ENCODE peak calls at places on chromosomes 11 and 22, in five cellular contexts. One of them, this sample, is unnamed.

GRCh38 chr11:43802509-43802908 is 78.1 kb upstream of the ALKBH3 start:
- DNase-seq in right lobe of liver: no peak
- DNase-seq in GM23338: peak; percentile 17
- DNase-seq in lower lobe of right lung: no peak
- DNase-seq in CD8-positive, alpha-beta memory T cell: no peak
- DNase-seq in this sample: no peak

GRCh38 chr11:26326793-26327400 is 5.0 kb upstream of the ANO3 start:
- DNase-seq in right lobe of liver: no peak
- DNase-seq in GM23338: no peak
- DNase-seq in lower lobe of right lung: no peak
- DNase-seq in CD8-positive, alpha-beta memory T cell: no peak
- DNase-seq in this sample: no peak

GRCh38 chr11:72781313-72782080 is 12.3 kb downstream of the STARD10 start:
- DNase-seq in right lobe of liver: no peak
- DNase-seq in GM23338: peak; percentile 66
- DNase-seq in lower lobe of right lung: peak; percentile 64
- DNase-seq in CD8-positive, alpha-beta memory T cell: peak; percentile 65
- DNase-seq in this sample: peak; percentile 95

GRCh38 chr11:126510621-126511370 is 155.3 kb downstream of the ST3GAL4 start:
- DNase-seq in right lobe of liver: no peak
- DNase-seq in GM23338: no peak
- DNase-seq in lower lobe of right lung: no peak
- DNase-seq in CD8-positive, alpha-beta memory T cell: no peak
- DNase-seq in this sample: peak; percentile 75

GRCh38 chr11:96474263-96474662 is 84.5 kb downstream of the JRKL start:
- DNase-seq in right lobe of liver: no peak
- DNase-seq in GM23338: no peak
- DNase-seq in lower lobe of right lung: no peak
- DNase-seq in CD8-positive, alpha-beta memory T cell: no peak
- DNase-seq in this sample: peak; percentile 55

GRCh38 chr11:78202733-78203167 is 14.0 kb downstream of the USP35 start:
- DNase-seq in right lobe of liver: no peak
- DNase-seq in GM23338: no peak
- DNase-seq in lower lobe of right lung: peak; percentile 10
- DNase-seq in CD8-positive, alpha-beta memory T cell: peak; percentile 37
- DNase-seq in this sample: peak; percentile 68

GRCh38 chr11:12901272-12901671 is 107.8 kb upstream of the RASSF10 start:
- DNase-seq in right lobe of liver: no peak
- DNase-seq in GM23338: no peak
- DNase-seq in lower lobe of right lung: no peak
- DNase-seq in CD8-positive, alpha-beta memory T cell: no peak
- DNase-seq in this sample: no peak

GRCh38 chr11:78037056-78037455 is 14.0 kb upstream of the KCTD14 start:
- DNase-seq in right lobe of liver: peak; percentile 93
- DNase-seq in GM23338: no peak
- DNase-seq in lower lobe of right lung: peak; percentile 76
- DNase-seq in CD8-positive, alpha-beta memory T cell: no peak
- DNase-seq in this sample: no peak

GRCh38 chr22:32044913-32045312 is 1.9 kb downstream of the SLC5A1 start:
- DNase-seq in right lobe of liver: no peak
- DNase-seq in GM23338: no peak
- DNase-seq in lower lobe of right lung: no peak
- DNase-seq in CD8-positive, alpha-beta memory T cell: no peak
- DNase-seq in this sample: no peak

GRCh38 chr22:46069518-46070214 is 80.7 kb upstream of the PPARA start:
- DNase-seq in right lobe of liver: peak; percentile 91
- DNase-seq in GM23338: no peak
- DNase-seq in lower lobe of right lung: peak; percentile 89
- DNase-seq in CD8-positive, alpha-beta memory T cell: no peak
- DNase-seq in this sample: peak; percentile 93

GRCh38 chr11:112453601-112454577 is 193.2 kb upstream of the PLET1 start:
- DNase-seq in right lobe of liver: peak; percentile 58
- DNase-seq in GM23338: peak; percentile 78
- DNase-seq in lower lobe of right lung: peak; percentile 55
- DNase-seq in CD8-positive, alpha-beta memory T cell: peak; percentile 5
- DNase-seq in this sample: peak; percentile 43

GRCh38 chr11:33804471-33804870 is 30.2 kb upstream of the FBXO3 start:
- DNase-seq in right lobe of liver: no peak
- DNase-seq in GM23338: no peak
- DNase-seq in lower lobe of right lung: no peak
- DNase-seq in CD8-positive, alpha-beta memory T cell: no peak
- DNase-seq in this sample: no peak

GRCh38 chr11:11456896-11457295 is 103.8 kb upstream of the CSNK2A3 start:
- DNase-seq in right lobe of liver: no peak
- DNase-seq in GM23338: no peak
- DNase-seq in lower lobe of right lung: no peak
- DNase-seq in CD8-positive, alpha-beta memory T cell: no peak
- DNase-seq in this sample: no peak

GRCh38 chr22:43158778-43159483 is 7.6 kb downstream of the TSPO start:
- DNase-seq in right lobe of liver: no peak
- DNase-seq in GM23338: no peak
- DNase-seq in lower lobe of right lung: no peak
- DNase-seq in CD8-positive, alpha-beta memory T cell: no peak
- DNase-seq in this sample: peak; percentile 79

GRCh38 chr22:23845661-23846469 is 7.1 kb upstream of the DERL3 start:
- DNase-seq in right lobe of liver: no peak
- DNase-seq in GM23338: no peak
- DNase-seq in lower lobe of right lung: no peak
- DNase-seq in CD8-positive, alpha-beta memory T cell: no peak
- DNase-seq in this sample: peak; percentile 86

GRCh38 chr11:74819400-74819799 is 70.8 kb downstream of the RNF169 start:
- DNase-seq in right lobe of liver: no peak
- DNase-seq in GM23338: no peak
- DNase-seq in lower lobe of right lung: no peak
- DNase-seq in CD8-positive, alpha-beta memory T cell: no peak
- DNase-seq in this sample: no peak

GRCh38 chr11:125494987-125495725 is 909 bp downstream of the FEZ1 start:
- DNase-seq in right lobe of liver: no peak
- DNase-seq in GM23338: peak; percentile 77
- DNase-seq in lower lobe of right lung: no peak
- DNase-seq in CD8-positive, alpha-beta memory T cell: no peak
- DNase-seq in this sample: peak; percentile 93

GRCh38 chr11:100203789-100204188 is 483.3 kb upstream of the ARHGAP42 start:
- DNase-seq in right lobe of liver: no peak
- DNase-seq in GM23338: peak; percentile 11
- DNase-seq in lower lobe of right lung: no peak
- DNase-seq in CD8-positive, alpha-beta memory T cell: no peak
- DNase-seq in this sample: no peak

GRCh38 chr11:35458846-35459245 is 39.5 kb upstream of the SLC1A2 start:
- DNase-seq in right lobe of liver: no peak
- DNase-seq in GM23338: no peak
- DNase-seq in lower lobe of right lung: no peak
- DNase-seq in CD8-positive, alpha-beta memory T cell: no peak
- DNase-seq in this sample: no peak

GRCh38 chr11:26193714-26194373 is 138.1 kb upstream of the ANO3 start:
- DNase-seq in right lobe of liver: no peak
- DNase-seq in GM23338: peak; percentile 8
- DNase-seq in lower lobe of right lung: no peak
- DNase-seq in CD8-positive, alpha-beta memory T cell: no peak
- DNase-seq in this sample: no peak

GRCh38 chr11:32312206-32312817 is 123.0 kb downstream of the WT1 start:
- DNase-seq in right lobe of liver: no peak
- DNase-seq in GM23338: no peak
- DNase-seq in lower lobe of right lung: no peak
- DNase-seq in CD8-positive, alpha-beta memory T cell: no peak
- DNase-seq in this sample: no peak

GRCh38 chr11:72069787-72070251 is 10.5 kb downstream of the NUMA1 start:
- DNase-seq in right lobe of liver: peak; percentile 84
- DNase-seq in GM23338: peak; percentile 15
- DNase-seq in lower lobe of right lung: peak; percentile 89
- DNase-seq in CD8-positive, alpha-beta memory T cell: no peak
- DNase-seq in this sample: peak; percentile 73

GRCh38 chr11:6443269-6444003 is 2.6 kb upstream of the HPX start:
- DNase-seq in right lobe of liver: peak; percentile 72
- DNase-seq in GM23338: peak; percentile 87
- DNase-seq in lower lobe of right lung: peak; percentile 62
- DNase-seq in CD8-positive, alpha-beta memory T cell: peak; percentile 37
- DNase-seq in this sample: no peak

GRCh38 chr11:78432058-78432515 is 14.5 kb upstream of the GAB2 start:
- DNase-seq in right lobe of liver: no peak
- DNase-seq in GM23338: peak; percentile 60
- DNase-seq in lower lobe of right lung: no peak
- DNase-seq in CD8-positive, alpha-beta memory T cell: no peak
- DNase-seq in this sample: no peak

GRCh38 chr22:49548356-49549202 is 279.1 kb downstream of the BRD1 start:
- DNase-seq in right lobe of liver: peak; percentile 30
- DNase-seq in GM23338: no peak
- DNase-seq in lower lobe of right lung: peak; percentile 30
- DNase-seq in CD8-positive, alpha-beta memory T cell: no peak
- DNase-seq in this sample: peak; percentile 58

GRCh38 chr22:38327805-38328204 is 10.6 kb upstream of the CSNK1E start:
- DNase-seq in right lobe of liver: no peak
- DNase-seq in GM23338: no peak
- DNase-seq in lower lobe of right lung: no peak
- DNase-seq in CD8-positive, alpha-beta memory T cell: no peak
- DNase-seq in this sample: peak; percentile 97

GRCh38 chr11:108807262-108807661 is 142.4 kb downstream of the DDX10 start:
- DNase-seq in right lobe of liver: no peak
- DNase-seq in GM23338: no peak
- DNase-seq in lower lobe of right lung: no peak
- DNase-seq in CD8-positive, alpha-beta memory T cell: no peak
- DNase-seq in this sample: no peak

GRCh38 chr11:67468056-67468455 is 995 bp downstream of the TMEM134 start:
- DNase-seq in right lobe of liver: peak; percentile 86
- DNase-seq in GM23338: no peak
- DNase-seq in lower lobe of right lung: peak; percentile 84
- DNase-seq in CD8-positive, alpha-beta memory T cell: no peak
- DNase-seq in this sample: peak; percentile 87

GRCh38 chr11:6455070-6455469 is 14.3 kb upstream of the HPX start:
- DNase-seq in right lobe of liver: no peak
- DNase-seq in GM23338: no peak
- DNase-seq in lower lobe of right lung: no peak
- DNase-seq in CD8-positive, alpha-beta memory T cell: no peak
- DNase-seq in this sample: no peak

DNA sequence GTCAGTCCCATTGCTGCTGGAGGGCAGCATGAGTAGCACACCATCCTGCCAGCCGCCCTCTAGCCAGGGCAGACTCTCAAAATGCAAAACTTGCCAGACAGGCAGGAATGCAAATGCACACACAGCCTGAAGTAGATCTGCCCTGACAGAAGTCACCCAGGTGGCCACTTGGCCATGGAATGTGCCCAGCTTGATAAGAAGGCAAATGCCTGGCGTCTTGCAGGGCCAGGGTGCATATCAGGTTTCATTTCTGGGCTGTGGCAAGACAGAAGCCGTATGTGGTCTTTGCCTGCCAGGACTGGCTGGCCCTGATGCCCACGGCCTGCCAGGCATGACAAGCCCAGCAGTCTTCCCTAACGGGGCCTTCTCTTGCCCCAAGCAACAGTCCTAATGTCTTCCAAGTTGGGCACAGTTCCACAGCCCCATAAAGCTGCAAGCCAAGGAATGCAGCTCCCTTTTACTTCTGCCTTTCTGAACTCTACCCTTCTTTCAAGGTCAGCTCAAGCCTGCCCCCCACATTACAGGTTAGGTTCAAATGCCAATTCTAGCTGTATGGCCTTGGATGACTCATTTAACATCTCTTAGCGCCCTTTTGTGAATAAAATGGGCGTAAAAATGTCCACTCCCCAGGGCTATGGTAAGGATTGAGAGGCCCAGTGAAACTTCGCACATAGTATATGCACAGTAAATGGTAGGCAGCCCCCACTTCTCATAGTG is 29.7 kb downstream of the POU2AF3 start:
- DNase-seq in right lobe of liver: no peak
- DNase-seq in GM23338: peak; percentile 6
- DNase-seq in lower lobe of right lung: peak; percentile 88
- DNase-seq in CD8-positive, alpha-beta memory T cell: no peak
- DNase-seq in this sample: no peak
- H3K27ac ChIP-seq in right lobe of liver: no peak overlapping the region
- H3K27ac ChIP-seq in GM23338: no peak overlapping the region
- H3K27ac ChIP-seq in lower lobe of right lung: no peak overlapping the region
- H3K27ac ChIP-seq in CD8-positive, alpha-beta memory T cell: no peak overlapping the region
- H3K27ac ChIP-seq in this sample: no peak overlapping the region

GRCh38 chr11:2381494-2382128 is 4.5 kb downstream of the CD81 start:
- DNase-seq in right lobe of liver: peak; percentile 75
- DNase-seq in GM23338: no peak
- DNase-seq in lower lobe of right lung: peak; percentile 51
- DNase-seq in CD8-positive, alpha-beta memory T cell: no peak
- DNase-seq in this sample: no peak
- H3K27ac ChIP-seq in right lobe of liver: peak overlapping the region; percentile 76
- H3K27ac ChIP-seq in GM23338: no peak overlapping the region
- H3K27ac ChIP-seq in lower lobe of right lung: peak overlapping the region; percentile 99
- H3K27ac ChIP-seq in CD8-positive, alpha-beta memory T cell: no peak overlapping the region
- H3K27ac ChIP-seq in this sample: no peak overlapping the region

DNA sequence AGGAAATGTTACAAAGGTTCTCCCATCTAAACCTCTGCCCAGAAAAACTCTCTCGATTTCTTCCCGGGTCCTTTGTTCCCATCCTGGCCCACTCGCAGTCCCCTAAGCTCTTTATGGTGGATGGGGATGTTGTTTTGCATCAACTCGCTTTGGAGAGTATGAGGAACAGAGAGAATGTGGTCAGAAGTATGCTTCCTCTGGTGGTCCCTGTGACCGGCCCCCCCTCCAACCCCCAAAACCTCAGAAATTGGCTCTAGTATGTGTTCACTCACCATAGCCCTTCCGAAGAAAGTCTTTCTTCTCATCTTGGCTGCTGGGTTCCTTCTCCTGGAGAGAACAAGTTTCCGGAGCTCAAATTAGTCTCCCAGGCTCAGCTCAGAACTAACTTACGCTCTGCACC is 54.4 kb downstream of the GRAMD1B start:
- DNase-seq in right lobe of liver: no peak
- DNase-seq in GM23338: no peak
- DNase-seq in lower lobe of right lung: no peak
- DNase-seq in CD8-positive, alpha-beta memory T cell: no peak
- DNase-seq in this sample: no peak
- H3K27ac ChIP-seq in right lobe of liver: no peak overlapping the region
- H3K27ac ChIP-seq in GM23338: no peak overlapping the region
- H3K27ac ChIP-seq in lower lobe of right lung: no peak overlapping the region
- H3K27ac ChIP-seq in CD8-positive, alpha-beta memory T cell: no peak overlapping the region
- H3K27ac ChIP-seq in this sample: no peak overlapping the region

GRCh38 chr11:10066441-10066840 is 227.6 kb downstream of the SBF2 start:
- DNase-seq in right lobe of liver: no peak
- DNase-seq in GM23338: no peak
- DNase-seq in lower lobe of right lung: no peak
- DNase-seq in CD8-positive, alpha-beta memory T cell: no peak
- DNase-seq in this sample: no peak
- H3K27ac ChIP-seq in right lobe of liver: no peak overlapping the region
- H3K27ac ChIP-seq in GM23338: peak overlapping the region; percentile 1
- H3K27ac ChIP-seq in lower lobe of right lung: no peak overlapping the region
- H3K27ac ChIP-seq in CD8-positive, alpha-beta memory T cell: no peak overlapping the region
- H3K27ac ChIP-seq in this sample: no peak overlapping the region

GRCh38 chr11:119906376-119906775 is 177.4 kb upstream of the NECTIN1 start:
- DNase-seq in right lobe of liver: no peak
- DNase-seq in GM23338: no peak
- DNase-seq in lower lobe of right lung: no peak
- DNase-seq in CD8-positive, alpha-beta memory T cell: no peak
- DNase-seq in this sample: no peak

GRCh38 chr11:119909077-119909476 is 180.1 kb upstream of the NECTIN1 start:
- DNase-seq in right lobe of liver: no peak
- DNase-seq in GM23338: no peak
- DNase-seq in lower lobe of right lung: no peak
- DNase-seq in CD8-positive, alpha-beta memory T cell: no peak
- DNase-seq in this sample: no peak

GRCh38 chr11:119907122-119907933 is 178.3 kb upstream of the NECTIN1 start:
- DNase-seq in right lobe of liver: peak; percentile 78
- DNase-seq in GM23338: no peak
- DNase-seq in lower lobe of right lung: peak; percentile 56
- DNase-seq in CD8-positive, alpha-beta memory T cell: no peak
- DNase-seq in this sample: no peak

GRCh38 chr11:119909495-119909894 is 180.5 kb upstream of the NECTIN1 start:
- DNase-seq in right lobe of liver: no peak
- DNase-seq in GM23338: no peak
- DNase-seq in lower lobe of right lung: no peak
- DNase-seq in CD8-positive, alpha-beta memory T cell: no peak
- DNase-seq in this sample: no peak

GRCh38 chr11:119907934-119908760 is 179.1 kb upstream of the NECTIN1 start:
- DNase-seq in right lobe of liver: no peak
- DNase-seq in GM23338: no peak
- DNase-seq in lower lobe of right lung: no peak
- DNase-seq in CD8-positive, alpha-beta memory T cell: no peak
- DNase-seq in this sample: no peak
- H3K27ac ChIP-seq in right lobe of liver: no peak overlapping the region
- H3K27ac ChIP-seq in GM23338: no peak overlapping the region
- H3K27ac ChIP-seq in lower lobe of right lung: no peak overlapping the region
- H3K27ac ChIP-seq in CD8-positive, alpha-beta memory T cell: no peak overlapping the region
- H3K27ac ChIP-seq in this sample: no peak overlapping the region

This sample was measured in osteoblast.